ENCODE peak calls at places on chromosomes 5 and 9, in ten cellular contexts. I is retinal pigment epithelial cell; V is lower leg skin; M is GM04504; X is tibial artery; F is fibroblast of pulmonary artery; C is neuronal stem cell; N is stimulated activated CD4-positive, alpha-beta T cell treated with anti-CD3 and anti-CD28 coated beads, TNF-alpha, amount 100 ng/mL, for 24 hours; J is activated CD8-positive, alpha-beta T cell treated with anti-CD3 and anti-CD28 coated beads for 36 hours; O is HEK293T. D is an unnamed sample.

GRCh38 chr5:141692919-141693848 is 11.2 kb upstream of the ARAP3 start:
- DNase-seq in N (peak; percentile 70), I (no peak), V (no peak), C (no peak), F (peak; percentile 57), J (peak; percentile 88), M (no peak), X (no peak), O (no peak), D (no peak)

GRCh38 chr9:95297316-95297715 is 20.2 kb downstream of the FANCC start:
- DNase-seq in F (no peak), I (no peak), N (no peak), C (no peak), J (no peak), V (no peak), M (no peak), X (no peak), O (no peak), D (no peak)

GRCh38 chr9:137303031-137303892 is 1.2 kb upstream of the NRARP start:
- DNase-seq in X (no peak), V (no peak), O (no peak), J (no peak), F (no peak), N (no peak), M (no peak), I (no peak), C (no peak), D (no peak)

GRCh38 chr5:151002250-151002649 is 18.1 kb upstream of the GPX3 start:
- DNase-seq in O (no peak), C (no peak), F (peak; percentile 64), V (no peak), J (no peak), N (no peak), X (no peak), I (no peak), M (no peak), D (no peak)

GRCh38 chr5:67416133-67416937 is 219.7 kb upstream of the CD180 start:
- DNase-seq in O (no peak), N (no peak), I (no peak), M (no peak), C (peak; percentile 31), V (no peak), X (no peak), F (no peak), J (peak; percentile 16), D (no peak)

GRCh38 chr9:69421908-69422801 is 97.1 kb downstream of the ENTREP1 start:
- DNase-seq in J (peak; percentile 52), M (no peak), O (peak; percentile 75), C (peak; percentile 78), X (peak; percentile 44), I (no peak), N (peak; percentile 13), F (peak; percentile 70), V (peak; percentile 44), D (peak; percentile 47)

GRCh38 chr5:150553911-150554310 is 46.0 kb downstream of the NDST1 start:
- DNase-seq in F (no peak), M (no peak), J (no peak), V (no peak), I (no peak), O (no peak), X (no peak), C (no peak), N (no peak), D (no peak)

GRCh38 chr5:147177125-147177840 is 57.5 kb upstream of the STK32A start:
- DNase-seq in X (no peak), F (peak; percentile 72), M (no peak), C (no peak), O (no peak), N (no peak), V (no peak), J (no peak), I (no peak), D (no peak)

GRCh38 chr5:13956441-13956840 is 12.0 kb upstream of the DNAH5 start:
- DNase-seq in C (no peak), V (no peak), F (no peak), M (no peak), J (no peak), N (no peak), I (no peak), X (no peak), O (no peak), D (no peak)

GRCh38 chr9:88949425-88949824 is 41.8 kb upstream of the S1PR3 start:
- DNase-seq in J (no peak), N (no peak), X (no peak), M (no peak), I (no peak), F (peak; percentile 84), V (no peak), O (no peak), C (no peak), D (no peak)

GRCh38 chr9:105392531-105392930 is 55.3 kb upstream of the FSD1L start:
- DNase-seq in J (no peak), V (no peak), C (no peak), O (no peak), F (no peak), I (no peak), X (no peak), M (no peak), N (no peak), D (no peak)

GRCh38 chr5:14261237-14261636 is 118.1 kb downstream of the TRIO start:
- DNase-seq in O (no peak), C (no peak), M (no peak), N (no peak), V (no peak), X (no peak), I (no peak), F (no peak), J (no peak), D (no peak)

GRCh38 chr9:12880406-12881016 is 105.7 kb downstream of the LURAP1L start:
- DNase-seq in M (no peak), J (no peak), V (no peak), C (no peak), I (peak; percentile 55), O (no peak), F (no peak), N (no peak), X (no peak), D (no peak)

GRCh38 chr5:39469173-39469572 is 44.4 kb upstream of the DAB2 start:
- DNase-seq in V (no peak), I (no peak), F (no peak), J (no peak), C (no peak), O (no peak), M (no peak), N (no peak), X (no peak), D (no peak)

GRCh38 chr5:135016926-135017325 is 17.1 kb downstream of the PITX1 start:
- DNase-seq in O (no peak), V (no peak), I (no peak), N (no peak), M (no peak), F (no peak), J (no peak), C (no peak), X (peak; percentile 45), D (no peak)

GRCh38 chr5:151087475-151087874 is 6.6 kb upstream of the TNIP1 start:
- DNase-seq in V (no peak), N (no peak), M (no peak), I (no peak), X (no peak), J (no peak), F (no peak), O (no peak), C (no peak), D (no peak)

GRCh38 chr5:95272530-95272929 is 12.4 kb downstream of the MCTP1 start:
- DNase-seq in F (no peak), X (no peak), I (no peak), M (no peak), N (no peak), V (no peak), J (no peak), C (no peak), O (no peak), D (no peak)

GRCh38 chr5:72241346-72242003 is 78.6 kb downstream of the MRPS27 start:
- DNase-seq in J (no peak), N (no peak), I (no peak), M (no peak), C (no peak), X (no peak), F (no peak), O (no peak), V (no peak), D (no peak)

GRCh38 chr5:7261049-7261448 is 134.9 kb upstream of the ADCY2 start:
- DNase-seq in O (peak; percentile 19), I (no peak), N (no peak), V (no peak), C (peak; percentile 78), J (no peak), F (peak; percentile 3), M (peak; percentile 37), X (no peak), D (no peak)

GRCh38 chr9:81431662-81432061 is 257.7 kb downstream of the TLE1 start:
- DNase-seq in I (no peak), N (no peak), J (no peak), O (no peak), F (peak; percentile 55), V (no peak), X (no peak), M (peak; percentile 97), C (no peak), D (no peak)

GRCh38 chr9:29129763-29130162 is 1556.5 kb upstream of the C9orf72 start:
- DNase-seq in F (no peak), I (no peak), X (no peak), N (no peak), O (no peak), M (no peak), J (no peak), C (peak; percentile 31), V (no peak), D (no peak)

GRCh38 chr5:113463032-113463431 is 25.2 kb downstream of the MCC start:
- DNase-seq in J (no peak), C (no peak), V (no peak), X (no peak), O (no peak), M (no peak), F (no peak), N (no peak), I (no peak), D (no peak)

GRCh38 chr5:105943119-105943518 is 1727.6 kb downstream of the EFNA5 start:
- DNase-seq in I (no peak), V (no peak), J (no peak), N (no peak), X (no peak), M (no peak), C (no peak), O (no peak), F (no peak), D (no peak)

GRCh38 chr5:178416206-178416882 is 173.8 kb downstream of the COL23A1 start:
- DNase-seq in O (no peak), I (no peak), F (no peak), J (no peak), V (no peak), M (no peak), C (no peak), X (no peak), N (no peak), D (no peak)

GRCh38 chr9:131943397-131943796 is 136.3 kb downstream of the MED27 start:
- DNase-seq in N (no peak), O (no peak), F (no peak), M (no peak), C (no peak), J (no peak), V (no peak), X (no peak), I (no peak), D (no peak)